ENCODE peak calls at places on chromosomes 1 and 21, in six cellular contexts. Z, R, K, Y, I and P are unnamed samples.

GRCh38 chr21:42337276-42337675 is 13.5 kb downstream of the TFF2 start:
- DNase-seq in R (no peak), Y (no peak), Z (no peak), K (no peak), I (no peak), P (no peak)

GRCh38 chr1:149942207-149942606 is 5.5 kb upstream of the MTMR11 start:
- DNase-seq in Y (no peak), R (no peak), Z (no peak), I (no peak), K (no peak), P (peak)

GRCh38 chr1:24318988-24319863 is at the start of gene GRHL3:
- DNase-seq in R (peak), Z (peak), I (peak), K (no peak), Y (peak), P (no peak)

GRCh38 chr1:234479866-234480265 is 887 bp upstream of the TARBP1 start:
- DNase-seq in R (no peak), Z (no peak), Y (no peak), K (no peak), I (no peak), P (no peak)

GRCh38 chr1:168236836-168237611 is 11.2 kb downstream of the SFT2D2 start:
- DNase-seq in I (no peak), Z (no peak), R (no peak), K (no peak), Y (no peak), P (peak)

GRCh38 chr1:207831517-207832327 is 79.2 kb downstream of the CD34 start:
- DNase-seq in Y (peak), Z (no peak), K (no peak), I (no peak), R (no peak), P (no peak)

GRCh38 chr1:22807340-22807739 is 96.7 kb downstream of the EPHB2 start:
- DNase-seq in R (no peak), K (no peak), I (no peak), Z (no peak), Y (no peak), P (no peak)

GRCh38 chr1:37513795-37514349 is 694 bp downstream of the MEAF6 start:
- DNase-seq in Z (no peak), K (peak), R (peak), Y (peak), I (no peak), P (no peak)

GRCh38 chr21:36509966-36510742 is 30.2 kb upstream of the CLDN14 start:
- DNase-seq in Y (no peak), R (peak), I (peak), Z (no peak), K (no peak), P (no peak)

GRCh38 chr1:155166373-155167165 is 6.5 kb downstream of the KRTCAP2 start:
- DNase-seq in Y (no peak), I (no peak), R (no peak), Z (no peak), K (no peak), P (no peak)

GRCh38 chr1:54970901-54971300 is 9.5 kb upstream of the TMEM61 start:
- DNase-seq in Y (no peak), I (no peak), K (no peak), Z (no peak), R (peak), P (no peak)

GRCh38 chr1:207181838-207182237 is 77.8 kb downstream of the C4BPA start:
- DNase-seq in R (peak), K (no peak), Y (peak), Z (no peak), I (no peak), P (peak)

GRCh38 chr1:223609961-223610360 is 55.5 kb downstream of the CAPN8 start:
- DNase-seq in Z (no peak), K (no peak), I (no peak), Y (no peak), R (no peak), P (no peak)

GRCh38 chr1:55896210-55896609 is 681.0 kb upstream of the USP24 start:
- DNase-seq in I (no peak), Z (no peak), R (no peak), Y (no peak), K (no peak), P (no peak)

GRCh38 chr1:196660912-196661311 is 9.1 kb downstream of the CFH start:
- DNase-seq in Y (peak), R (peak), Z (no peak), K (no peak), I (no peak), P (peak)

GRCh38 chr1:116067564-116067887 is 43.7 kb upstream of the MAB21L3 start:
- DNase-seq in I (no peak), R (no peak), Y (peak), Z (no peak), K (no peak), P (no peak)

GRCh38 chr1:211903490-211904260 is 73.1 kb upstream of the LPGAT1 start:
- DNase-seq in Y (no peak), I (peak), R (no peak), Z (no peak), K (no peak), P (no peak)

GRCh38 chr1:85078903-85079302 is 30.6 kb upstream of the MCOLN3 start:
- DNase-seq in K (no peak), Y (peak), Z (no peak), R (no peak), I (no peak), P (peak)

GRCh38 chr1:68269637-68270430 is 37.5 kb upstream of the WLS start:
- DNase-seq in Z (no peak), I (no peak), R (no peak), K (no peak), Y (peak), P (no peak)

GRCh38 chr21:34965200-34966174 is 83.6 kb downstream of the RUNX1 start:
- DNase-seq in Z (no peak), Y (peak), K (no peak), I (no peak), R (no peak), P (no peak)

GRCh38 chr1:22808186-22808845 is 97.7 kb downstream of the EPHB2 start:
- DNase-seq in K (no peak), I (no peak), Z (no peak), R (no peak), Y (peak), P (no peak)

GRCh38 chr1:225651376-225651871 is 1.5 kb downstream of the ENAH start:
- DNase-seq in R (peak), Y (peak), Z (no peak), K (no peak), I (no peak), P (peak)

GRCh38 chr1:27569506-27570382 is 34.2 kb downstream of the AHDC1 start:
- DNase-seq in K (no peak), Z (no peak), I (no peak), R (peak), Y (no peak), P (no peak)

GRCh38 chr1:87398644-87399043 is 70.0 kb downstream of the LMO4 start:
- DNase-seq in K (no peak), Z (no peak), R (no peak), I (no peak), Y (peak), P (no peak)

GRCh38 chr1:211378844-211379243 is 52.2 kb downstream of the TRAF5 start:
- DNase-seq in I (no peak), Y (peak), Z (no peak), K (no peak), R (no peak), P (no peak)